ENCODE peak calls at places on chromosomes 7 and 10, in ten cellular contexts. H is cardiac muscle cell, F is body of pancreas, U is left ventricle myocardium inferior, D is uterus, W is BE2C, O is IMR-90, Q is psoas muscle, A is mammary epithelial cell, I is astrocyte. C is an unnamed sample. For H3K4me1, the result is how much of the 10 kb centered on the place peaks cover.

GRCh38 chr10:38072552-38072951 is 21.6 kb upstream of the ZNF37A start:
- DNase-seq in H (no peak), F (no peak), U (no peak), D (no peak), W (no peak), O (no peak), Q (no peak), A (no peak), I (no peak), C (no peak)

GRCh38 chr7:104767826-104768536 is 246.0 kb upstream of the KMT2E start:
- DNase-seq in H (no peak), F (no peak), U (no peak), D (no peak), W (no peak), O (no peak), Q (no peak), A (no peak), I (no peak), C (no peak)

GRCh38 chr10:43138757-43139241 is 554 bp downstream of the CSGALNACT2 start:
- DNase-seq in H (peak), F (peak), U (no peak), D (no peak), W (no peak), O (peak), Q (no peak), A (peak), I (peak), C (no peak)

GRCh38 chr7:29254663-29255062 is 60.1 kb downstream of the CHN2 start:
- DNase-seq in H (peak), F (no peak), U (no peak), D (no peak), W (no peak), O (no peak), Q (no peak), A (no peak), I (no peak), C (no peak)

GRCh38 chr10:36053271-36053670 is 411.2 kb upstream of the FZD8 start:
- DNase-seq in H (no peak), F (no peak), U (no peak), D (no peak), W (no peak), O (no peak), Q (no peak), A (no peak), I (no peak), C (no peak)

GRCh38 chr10:47452495-47453434 is 31.1 kb downstream of the ANXA8 start:
- DNase-seq in H (no peak), F (no peak), U (no peak), D (no peak), W (no peak), O (no peak), Q (no peak), A (no peak), I (no peak), C (no peak)

GRCh38 chr7:80831996-80832395 is 86.9 kb downstream of the SEMA3C start:
- DNase-seq in H (no peak), F (no peak), U (no peak), D (no peak), W (no peak), O (peak), Q (no peak), A (peak), I (no peak), C (no peak)

GRCh38 chr10:76632158-76633051 is 1005.2 kb downstream of the KCNMA1 start:
- DNase-seq in H (no peak), F (peak), U (no peak), D (no peak), W (no peak), O (no peak), Q (no peak), A (peak), I (no peak), C (peak)

GRCh38 chr10:107548301-107548700 is 383.8 kb upstream of the SORCS1 start:
- DNase-seq in H (no peak), F (no peak), U (no peak), D (no peak), W (no peak), O (no peak), Q (no peak), A (peak), I (peak), C (no peak)

GRCh38 chr7:64795176-64795575 is 948 bp downstream of the ZNF138 start:
- DNase-seq in H (no peak), F (no peak), U (no peak), D (no peak), W (no peak), O (no peak), Q (no peak), A (no peak), I (no peak), C (no peak)

GRCh38 chr10:43265799-43266721 is 805 bp downstream of the RASGEF1A start:
- DNase-seq in H (no peak), F (peak), U (no peak), D (no peak), W (no peak), O (no peak), Q (no peak), A (peak), I (no peak), C (peak)

GRCh38 chr7:148337995-148338747 is 252.4 kb upstream of the C7orf33 start:
- DNase-seq in H (no peak), F (no peak), U (no peak), D (no peak), W (no peak), O (no peak), Q (no peak), A (no peak), I (no peak), C (no peak)

GRCh38 chr7:49260501-49260900 is 336.2 kb downstream of the CDC14C start:
- DNase-seq in H (no peak), F (no peak), U (no peak), D (no peak), W (no peak), O (no peak), Q (no peak), A (no peak), I (no peak), C (no peak)

GRCh38 chr10:69237528-69238159 is 17.5 kb downstream of the HKDC1 start:
- DNase-seq in H (peak), F (peak), U (peak), D (peak), W (peak), O (peak), Q (peak), A (peak), I (no peak), C (peak)

GRCh38 chr7:400901-401485 is 111.0 kb downstream of the FOXL3 start:
- DNase-seq in H (no peak), F (no peak), U (peak), D (no peak), W (peak), O (no peak), Q (peak), A (no peak), I (no peak), C (no peak)

GRCh38 chr10:18140149-18140956 is at the start of gene CACNB2:
- DNase-seq in H (peak), F (peak), U (peak), D (peak), W (peak), O (peak), Q (peak), A (peak), I (peak), C (peak)

GRCh38 chr7:134374291-134374690 is 57.6 kb upstream of the SLC35B4 start:
- DNase-seq in H (no peak), F (peak), U (no peak), D (no peak), W (no peak), O (no peak), Q (no peak), A (no peak), I (no peak), C (peak)

GRCh38 chr10:11261687-11262086 is 244.0 kb downstream of the CELF2 start:
- DNase-seq in H (no peak), F (peak), U (no peak), D (no peak), W (no peak), O (no peak), Q (no peak), A (no peak), I (no peak), C (no peak)

GRCh38 chr7:130417215-130417614 is 23.6 kb downstream of the CEP41 start:
- DNase-seq in H (peak), F (no peak), U (no peak), D (no peak), W (no peak), O (no peak), Q (no peak), A (no peak), I (no peak), C (no peak)
- H3K4me3 ChIP-seq in H (no peak), F (no peak), U (no peak), D (no peak), W (no peak), O (no peak), Q (no peak), A (no peak), I (no peak), C (no peak)

DNA sequence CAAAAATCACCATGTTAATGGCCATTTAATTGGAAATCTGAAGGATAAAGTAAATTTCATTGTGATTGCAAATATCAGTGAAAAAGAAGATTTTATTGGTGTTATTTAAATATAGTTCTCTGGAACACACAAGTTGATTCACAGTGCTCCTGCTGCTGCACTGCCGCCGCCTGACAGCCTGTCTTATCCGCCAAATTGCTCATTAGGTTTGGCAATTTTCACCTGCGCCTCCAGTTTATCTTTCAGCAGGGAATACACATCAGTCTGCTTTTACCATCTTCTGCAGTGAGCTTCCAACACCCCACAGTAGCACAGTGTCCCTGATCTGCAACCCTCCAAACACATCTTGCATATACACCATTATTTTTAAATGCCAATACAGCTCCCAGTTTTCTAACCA is 308.3 kb downstream of the PARD3 start:
- DNase-seq in H (no peak), F (no peak), U (no peak), D (no peak), W (no peak), O (no peak), Q (no peak), A (no peak), I (no peak), C (no peak)
- TF ChIP-seq CTCF in H (no peak), F (no peak), U (no peak), D (no peak), W (no peak), O (no peak), Q (no peak), A (no peak), I (no peak), C (no peak)

DNA sequence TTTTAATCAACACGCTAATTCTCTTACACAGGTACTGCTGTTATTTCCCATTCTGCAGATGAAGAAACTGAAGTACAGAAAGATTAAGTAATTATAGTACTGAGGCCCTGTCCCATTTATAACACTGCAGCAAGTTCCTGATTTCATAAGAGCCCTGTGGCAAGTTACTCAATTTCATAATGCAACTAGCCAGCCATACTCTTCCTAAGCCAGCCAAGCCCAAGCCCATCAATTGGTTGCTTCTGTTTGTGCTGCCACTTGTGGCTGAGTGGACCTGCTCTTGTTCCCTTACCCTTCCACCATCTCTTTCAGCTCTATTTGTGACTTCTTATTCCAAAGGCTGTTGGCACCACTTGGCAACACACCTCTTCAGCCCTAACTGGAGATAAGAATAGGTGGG is 19.7 kb upstream of the PRPF18 start:
- DNase-seq in H (peak), F (peak), U (no peak), D (no peak), W (no peak), O (no peak), Q (no peak), A (no peak), I (no peak), C (no peak)
- H3K4me1 ChIP-seq in H (under half), F (under half), U (under half), D (under half), W (under half), O (under half), Q (under half), A (under half), I (under half), C (under half)

DNA sequence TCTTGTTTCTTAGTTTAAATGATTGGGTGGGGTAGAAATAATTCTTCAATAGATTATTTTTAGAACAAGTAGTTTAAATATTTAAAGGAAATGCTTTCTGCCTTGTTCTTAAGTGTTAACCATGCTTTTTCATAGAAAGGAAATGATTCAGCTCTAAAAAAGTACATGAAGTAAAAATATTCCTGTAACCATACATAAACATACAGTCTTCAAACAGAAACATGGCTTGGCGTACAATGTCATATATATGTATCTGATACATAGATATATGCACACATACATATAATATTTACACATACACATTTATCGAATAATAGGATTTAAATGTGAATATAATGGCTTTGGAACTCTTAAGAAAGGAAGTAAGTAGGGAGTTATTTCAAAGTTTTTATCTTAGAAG is 84.4 kb downstream of the RUNDC3B start:
- DNase-seq in H (no peak), F (no peak), U (no peak), D (no peak), W (no peak), O (peak), Q (no peak), A (no peak), I (peak), C (no peak)
- H3K4me3 ChIP-seq in H (no peak), F (no peak), U (peak), D (no peak), W (no peak), O (no peak), Q (no peak), A (no peak), I (no peak), C (no peak)

DNA sequence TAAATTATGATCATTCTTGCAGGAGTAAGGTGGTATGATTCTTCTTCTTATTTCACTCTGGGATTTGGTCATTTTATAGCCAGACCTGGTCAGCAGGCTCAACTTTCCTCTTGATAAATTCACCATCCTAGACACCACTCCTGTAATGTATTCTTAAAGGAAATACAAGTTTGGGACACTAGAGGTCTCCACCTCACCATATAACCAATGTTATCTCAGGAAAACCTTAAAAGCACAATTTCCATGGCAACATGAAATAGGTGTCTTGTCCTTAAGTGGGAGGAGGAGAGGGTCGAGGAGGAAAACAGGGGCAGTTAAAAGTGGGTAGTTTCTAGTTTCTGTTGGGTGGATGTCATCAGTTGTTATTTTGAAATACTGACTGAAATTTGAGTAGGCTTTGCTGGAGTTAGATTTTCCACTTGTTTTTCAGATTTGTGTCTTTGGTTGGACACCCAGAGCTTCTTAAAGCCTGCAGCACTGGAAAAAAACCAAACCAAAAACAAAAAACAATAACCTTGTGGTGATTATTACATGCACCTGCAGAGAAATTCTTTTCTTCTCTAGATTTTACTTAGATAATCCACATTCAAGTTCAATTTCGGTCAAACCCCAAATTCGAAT is 163.1 kb downstream of the PRKCQ start:
- DNase-seq in H (peak), F (no peak), U (no peak), D (no peak), W (no peak), O (peak), Q (no peak), A (peak), I (peak), C (peak)
- TF ChIP-seq CTCF in H (peak), F (peak), U (peak), D (peak), W (peak), O (peak), Q (peak), A (peak), I (peak), C (peak)

DNA sequence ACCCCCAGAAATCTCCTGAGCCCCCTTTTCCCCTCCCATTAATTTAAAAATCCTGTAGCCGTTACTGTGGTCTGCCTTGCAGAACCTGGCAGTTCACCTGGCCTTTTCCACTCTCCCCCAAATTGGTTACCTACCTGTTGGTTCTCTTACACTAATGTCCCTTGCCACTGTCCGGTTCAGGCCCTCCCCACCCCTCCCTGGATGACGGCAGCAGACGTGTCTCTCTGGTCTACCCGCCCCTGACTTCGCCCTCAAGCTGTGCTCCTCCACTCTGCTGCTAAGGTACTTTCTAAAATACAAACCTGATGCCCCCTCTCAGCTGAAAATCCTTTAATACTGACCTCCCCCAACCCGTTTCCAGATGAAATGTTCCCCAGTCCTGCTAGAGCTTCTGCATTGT is 15.6 kb upstream of the SH3PXD2A start:
- DNase-seq in H (no peak), F (no peak), U (no peak), D (no peak), W (no peak), O (no peak), Q (no peak), A (peak), I (no peak), C (no peak)
- H3K4me1 ChIP-seq in H (under half), F (under half), U (under half), D (under half), W (under half), O (under half), Q (under half), A (under half), I (under half), C (under half)

GRCh38 chr7:1457949-1458675 is 1.2 kb downstream of the MICALL2 start:
- DNase-seq in H (peak), F (no peak), U (no peak), D (no peak), W (no peak), O (no peak), Q (no peak), A (no peak), I (no peak), C (no peak)
- H3K4me3 ChIP-seq in H (peak), F (no peak), U (peak), D (peak), W (peak), O (peak), Q (peak), A (peak), I (peak), C (peak)

DNA sequence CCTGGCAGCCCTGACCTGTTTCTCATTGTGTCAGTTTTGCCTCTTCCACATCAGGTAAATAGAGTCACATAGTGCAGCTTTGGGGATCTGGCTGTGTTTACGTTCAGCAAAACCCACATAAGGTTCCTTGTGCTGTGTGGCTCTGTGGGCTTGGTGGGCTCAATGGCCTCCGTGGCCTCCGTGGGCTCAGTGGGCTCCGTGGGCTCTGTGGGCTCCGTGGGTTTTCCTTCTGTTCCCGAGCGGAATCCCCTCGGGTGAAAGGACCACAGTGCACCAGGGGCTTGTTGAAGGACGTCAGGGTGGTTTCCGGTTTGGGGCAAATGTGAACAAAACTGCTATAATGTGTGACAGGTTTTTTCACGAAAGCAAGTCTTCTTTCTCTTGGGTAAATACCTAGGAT is 12.5 kb upstream of the DPYSL4 start:
- DNase-seq in H (no peak), F (no peak), U (no peak), D (no peak), W (no peak), O (no peak), Q (no peak), A (no peak), I (no peak), C (no peak)
- TF ChIP-seq CTCF in H (no peak), F (no peak), U (no peak), D (no peak), W (no peak), O (no peak), Q (no peak), A (no peak), I (no peak), C (no peak)

GRCh38 chr10:79159785-79160184 is 91.0 kb downstream of the ZMIZ1 start:
- DNase-seq in H (peak), F (peak), U (peak), D (peak), W (peak), O (peak), Q (peak), A (no peak), I (peak), C (no peak)
- H3K4me1 ChIP-seq in H (half or more), F (half or more), U (half or more), D (half or more), W (half or more), O (half or more), Q (half or more), A (under half), I (half or more), C (under half)